ENCODE peak calls at places on chromosomes 2 and 18, in nine cellular contexts. One of them, this sample, is unnamed.

GRCh38 chr18:29361843-29362242 is 1184.9 kb upstream of the CDH2 start:
- DNase-seq in Panc1: no peak
- DNase-seq in T-helper 1 cell: no peak
- DNase-seq in NCI-H1092 treated with DMSO at 0.1 percent for 48 hours: no peak
- DNase-seq in fibroblast of mammary gland: no peak
- DNase-seq in B cell: no peak
- DNase-seq in GM23248: no peak
- DNase-seq in C1 segment of cervical spinal cord: no peak
- DNase-seq in endothelial cell of umbilical vein: no peak
- DNase-seq in this sample: no peak

GRCh38 chr18:11392292-11392691 is 217.1 kb upstream of the SLC35G4 start:
- DNase-seq in Panc1: no peak
- DNase-seq in T-helper 1 cell: no peak
- DNase-seq in NCI-H1092 treated with DMSO at 0.1 percent for 48 hours: no peak
- DNase-seq in fibroblast of mammary gland: no peak
- DNase-seq in B cell: no peak
- DNase-seq in GM23248: no peak
- DNase-seq in C1 segment of cervical spinal cord: no peak
- DNase-seq in endothelial cell of umbilical vein: peak
- DNase-seq in this sample: no peak

GRCh38 chr2:237687666-237688065 is 60.3 kb downstream of the LRRFIP1 start:
- DNase-seq in Panc1: peak
- DNase-seq in T-helper 1 cell: peak
- DNase-seq in NCI-H1092 treated with DMSO at 0.1 percent for 48 hours: no peak
- DNase-seq in fibroblast of mammary gland: peak
- DNase-seq in B cell: peak
- DNase-seq in GM23248: peak
- DNase-seq in C1 segment of cervical spinal cord: no peak
- DNase-seq in endothelial cell of umbilical vein: no peak
- DNase-seq in this sample: no peak

GRCh38 chr18:79720359-79720733 is 40.7 kb downstream of the CTDP1 start:
- DNase-seq in Panc1: no peak
- DNase-seq in T-helper 1 cell: no peak
- DNase-seq in NCI-H1092 treated with DMSO at 0.1 percent for 48 hours: no peak
- DNase-seq in fibroblast of mammary gland: no peak
- DNase-seq in B cell: no peak
- DNase-seq in GM23248: peak
- DNase-seq in C1 segment of cervical spinal cord: no peak
- DNase-seq in endothelial cell of umbilical vein: no peak
- DNase-seq in this sample: no peak

GRCh38 chr2:17538844-17539554 is 1.5 kb upstream of the VSNL1 start:
- DNase-seq in Panc1: no peak
- DNase-seq in T-helper 1 cell: no peak
- DNase-seq in NCI-H1092 treated with DMSO at 0.1 percent for 48 hours: peak
- DNase-seq in fibroblast of mammary gland: peak
- DNase-seq in B cell: no peak
- DNase-seq in GM23248: peak
- DNase-seq in C1 segment of cervical spinal cord: no peak
- DNase-seq in endothelial cell of umbilical vein: peak
- DNase-seq in this sample: no peak

GRCh38 chr18:457120-457519 is 43.4 kb downstream of the COLEC12 start:
- DNase-seq in Panc1: no peak
- DNase-seq in T-helper 1 cell: no peak
- DNase-seq in NCI-H1092 treated with DMSO at 0.1 percent for 48 hours: peak
- DNase-seq in fibroblast of mammary gland: peak
- DNase-seq in B cell: no peak
- DNase-seq in GM23248: peak
- DNase-seq in C1 segment of cervical spinal cord: no peak
- DNase-seq in endothelial cell of umbilical vein: peak
- DNase-seq in this sample: no peak

GRCh38 chr2:60907329-60907728 is 26.0 kb downstream of the REL start:
- DNase-seq in Panc1: no peak
- DNase-seq in T-helper 1 cell: no peak
- DNase-seq in NCI-H1092 treated with DMSO at 0.1 percent for 48 hours: no peak
- DNase-seq in fibroblast of mammary gland: no peak
- DNase-seq in B cell: no peak
- DNase-seq in GM23248: no peak
- DNase-seq in C1 segment of cervical spinal cord: no peak
- DNase-seq in endothelial cell of umbilical vein: no peak
- DNase-seq in this sample: no peak

GRCh38 chr2:16031848-16032159 is 91.5 kb downstream of the MYCN start:
- DNase-seq in Panc1: no peak
- DNase-seq in T-helper 1 cell: no peak
- DNase-seq in NCI-H1092 treated with DMSO at 0.1 percent for 48 hours: peak
- DNase-seq in fibroblast of mammary gland: no peak
- DNase-seq in B cell: no peak
- DNase-seq in GM23248: no peak
- DNase-seq in C1 segment of cervical spinal cord: no peak
- DNase-seq in endothelial cell of umbilical vein: no peak
- DNase-seq in this sample: no peak

GRCh38 chr2:160144278-160144990 is 55.6 kb downstream of the ITGB6 start:
- DNase-seq in Panc1: no peak
- DNase-seq in T-helper 1 cell: no peak
- DNase-seq in NCI-H1092 treated with DMSO at 0.1 percent for 48 hours: no peak
- DNase-seq in fibroblast of mammary gland: no peak
- DNase-seq in B cell: no peak
- DNase-seq in GM23248: no peak
- DNase-seq in C1 segment of cervical spinal cord: no peak
- DNase-seq in endothelial cell of umbilical vein: no peak
- DNase-seq in this sample: no peak

GRCh38 chr2:161170917-161171594 is 10.8 kb downstream of the TANK start:
- DNase-seq in Panc1: no peak
- DNase-seq in T-helper 1 cell: no peak
- DNase-seq in NCI-H1092 treated with DMSO at 0.1 percent for 48 hours: no peak
- DNase-seq in fibroblast of mammary gland: peak
- DNase-seq in B cell: no peak
- DNase-seq in GM23248: peak
- DNase-seq in C1 segment of cervical spinal cord: no peak
- DNase-seq in endothelial cell of umbilical vein: no peak
- DNase-seq in this sample: no peak

GRCh38 chr18:6297875-6298274 is 116.8 kb downstream of the L3MBTL4 start:
- DNase-seq in Panc1: no peak
- DNase-seq in T-helper 1 cell: no peak
- DNase-seq in NCI-H1092 treated with DMSO at 0.1 percent for 48 hours: no peak
- DNase-seq in fibroblast of mammary gland: no peak
- DNase-seq in B cell: no peak
- DNase-seq in GM23248: no peak
- DNase-seq in C1 segment of cervical spinal cord: no peak
- DNase-seq in endothelial cell of umbilical vein: no peak
- DNase-seq in this sample: no peak

GRCh38 chr2:45578056-45578843 is 32.8 kb downstream of the SRBD1 start:
- DNase-seq in Panc1: peak
- DNase-seq in T-helper 1 cell: peak
- DNase-seq in NCI-H1092 treated with DMSO at 0.1 percent for 48 hours: no peak
- DNase-seq in fibroblast of mammary gland: peak
- DNase-seq in B cell: peak
- DNase-seq in GM23248: peak
- DNase-seq in C1 segment of cervical spinal cord: no peak
- DNase-seq in endothelial cell of umbilical vein: peak
- DNase-seq in this sample: no peak

GRCh38 chr18:58862851-58863538 is 1.7 kb upstream of the ZNF532 start:
- DNase-seq in Panc1: no peak
- DNase-seq in T-helper 1 cell: no peak
- DNase-seq in NCI-H1092 treated with DMSO at 0.1 percent for 48 hours: peak
- DNase-seq in fibroblast of mammary gland: peak
- DNase-seq in B cell: peak
- DNase-seq in GM23248: peak
- DNase-seq in C1 segment of cervical spinal cord: peak
- DNase-seq in endothelial cell of umbilical vein: peak
- DNase-seq in this sample: peak

GRCh38 chr2:11807156-11808015 is 61.0 kb downstream of the LPIN1 start:
- DNase-seq in Panc1: no peak
- DNase-seq in T-helper 1 cell: no peak
- DNase-seq in NCI-H1092 treated with DMSO at 0.1 percent for 48 hours: no peak
- DNase-seq in fibroblast of mammary gland: no peak
- DNase-seq in B cell: no peak
- DNase-seq in GM23248: no peak
- DNase-seq in C1 segment of cervical spinal cord: no peak
- DNase-seq in endothelial cell of umbilical vein: no peak
- DNase-seq in this sample: no peak

GRCh38 chr2:209960676-209961630 is 41.5 kb upstream of the RPE start:
- DNase-seq in Panc1: no peak
- DNase-seq in T-helper 1 cell: no peak
- DNase-seq in NCI-H1092 treated with DMSO at 0.1 percent for 48 hours: peak
- DNase-seq in fibroblast of mammary gland: peak
- DNase-seq in B cell: peak
- DNase-seq in GM23248: peak
- DNase-seq in C1 segment of cervical spinal cord: peak
- DNase-seq in endothelial cell of umbilical vein: peak
- DNase-seq in this sample: no peak

GRCh38 chr2:26483957-26484565 is 6.1 kb upstream of the OTOF start:
- DNase-seq in Panc1: no peak
- DNase-seq in T-helper 1 cell: no peak
- DNase-seq in NCI-H1092 treated with DMSO at 0.1 percent for 48 hours: peak
- DNase-seq in fibroblast of mammary gland: no peak
- DNase-seq in B cell: no peak
- DNase-seq in GM23248: no peak
- DNase-seq in C1 segment of cervical spinal cord: no peak
- DNase-seq in endothelial cell of umbilical vein: no peak
- DNase-seq in this sample: no peak

GRCh38 chr2:182101263-182101662 is 115.6 kb downstream of the PPP1R1C start:
- DNase-seq in Panc1: no peak
- DNase-seq in T-helper 1 cell: no peak
- DNase-seq in NCI-H1092 treated with DMSO at 0.1 percent for 48 hours: no peak
- DNase-seq in fibroblast of mammary gland: no peak
- DNase-seq in B cell: no peak
- DNase-seq in GM23248: peak
- DNase-seq in C1 segment of cervical spinal cord: no peak
- DNase-seq in endothelial cell of umbilical vein: no peak
- DNase-seq in this sample: no peak

GRCh38 chr18:77106331-77106730 is 26.3 kb downstream of the MBP start:
- DNase-seq in Panc1: no peak
- DNase-seq in T-helper 1 cell: peak
- DNase-seq in NCI-H1092 treated with DMSO at 0.1 percent for 48 hours: no peak
- DNase-seq in fibroblast of mammary gland: no peak
- DNase-seq in B cell: no peak
- DNase-seq in GM23248: no peak
- DNase-seq in C1 segment of cervical spinal cord: no peak
- DNase-seq in endothelial cell of umbilical vein: no peak
- DNase-seq in this sample: no peak

GRCh38 chr2:71510196-71510807 is 56.9 kb downstream of the DYSF start:
- DNase-seq in Panc1: peak
- DNase-seq in T-helper 1 cell: peak
- DNase-seq in NCI-H1092 treated with DMSO at 0.1 percent for 48 hours: peak
- DNase-seq in fibroblast of mammary gland: peak
- DNase-seq in B cell: peak
- DNase-seq in GM23248: peak
- DNase-seq in C1 segment of cervical spinal cord: peak
- DNase-seq in endothelial cell of umbilical vein: peak
- DNase-seq in this sample: peak

This sample was measured in anterior cingulate cortex.